ENCODE peak calls at places on chromosomes 1 and 21, in five cellular contexts. X is effector memory CD8-positive, alpha-beta T cell; M is MG63; Y is activated naive CD8-positive, alpha-beta T cell treated with anti-CD3 and anti-CD28 coated beads, Interleukin-2, amount 50 U/mL, for 16 hours; J is cardiac septum. U is an unnamed sample.

GRCh38 chr1:10173582-10173981 is 36.8 kb upstream of the KIF1B start:
- DNase-seq in X (no peak), M (no peak), Y (no peak), J (peak; percentile 59), U (no peak)

GRCh38 chr1:17181785-17182464 is 23.0 kb upstream of the PADI1 start:
- DNase-seq in X (no peak), M (no peak), Y (no peak), J (no peak), U (no peak)

GRCh38 chr21:46079357-46080170 is 18.3 kb upstream of the COL6A2 start:
- DNase-seq in X (no peak), M (peak; percentile 57), Y (no peak), J (peak; percentile 74), U (peak; percentile 78)

GRCh38 chr1:241715956-241716355 is 63.9 kb downstream of the WDR64 start:
- DNase-seq in X (no peak), M (no peak), Y (no peak), J (no peak), U (peak; percentile 91)

GRCh38 chr1:178867670-178868069 is 3.2 kb downstream of the ANGPTL1 start:
- DNase-seq in X (no peak), M (no peak), Y (no peak), J (no peak), U (no peak)

GRCh38 chr21:32426066-32426465 is 13.6 kb downstream of the EVA1C start:
- DNase-seq in X (no peak), M (no peak), Y (no peak), J (no peak), U (no peak)

GRCh38 chr1:145759713-145760112 is 40.4 kb downstream of the CD160 start:
- DNase-seq in X (no peak), M (no peak), Y (no peak), J (no peak), U (no peak)

GRCh38 chr1:168362991-168363390 is 82.3 kb downstream of the TBX19 start:
- DNase-seq in X (peak; percentile 65), M (no peak), Y (no peak), J (no peak), U (no peak)

GRCh38 chr1:202237052-202237451 is 43.5 kb downstream of the LGR6 start:
- DNase-seq in X (no peak), M (peak; percentile 90), Y (no peak), J (peak; percentile 44), U (no peak)

GRCh38 chr1:216425577-216425976 is 2.3 kb upstream of the USH2A start:
- DNase-seq in X (no peak), M (no peak), Y (no peak), J (no peak), U (no peak)

GRCh38 chr1:147847831-147848230 is 54.8 kb upstream of the GJA8 start:
- DNase-seq in X (no peak), M (no peak), Y (no peak), J (no peak), U (no peak)

GRCh38 chr1:30764939-30765582 is 7.5 kb upstream of the LAPTM5 start:
- DNase-seq in X (no peak), M (no peak), Y (no peak), J (no peak), U (no peak)

GRCh38 chr1:15574741-15575140 is 10.1 kb downstream of the AGMAT start:
- DNase-seq in X (no peak), M (peak; percentile 61), Y (no peak), J (no peak), U (no peak)

GRCh38 chr1:153968000-153968363 is 280 bp downstream of the CREB3L4 start:
- DNase-seq in X (no peak), M (peak; percentile 39), Y (no peak), J (no peak), U (no peak)

GRCh38 chr1:154846921-154847442 is 23.1 kb downstream of the KCNN3 start:
- DNase-seq in X (no peak), M (no peak), Y (no peak), J (no peak), U (no peak)

GRCh38 chr1:162327791-162328165 is 48.9 kb downstream of the SPATA46 start:
- DNase-seq in X (no peak), M (no peak), Y (no peak), J (no peak), U (no peak)

GRCh38 chr1:44368471-44369151 is 13.6 kb upstream of the ERI3 start:
- DNase-seq in X (no peak), M (no peak), Y (no peak), J (no peak), U (no peak)

GRCh38 chr1:59367269-59368006 is 70.5 kb downstream of the FGGY start:
- DNase-seq in X (no peak), M (peak; percentile 69), Y (no peak), J (no peak), U (peak; percentile 93)

GRCh38 chr1:14929547-14930223 is 223.9 kb upstream of the TMEM51 start:
- DNase-seq in X (no peak), M (peak; percentile 68), Y (no peak), J (no peak), U (no peak)

GRCh38 chr1:66154394-66154793 is 361.7 kb downstream of the PDE4B start:
- DNase-seq in X (no peak), M (no peak), Y (no peak), J (no peak), U (no peak)

GRCh38 chr1:145688924-145689323 is 18.2 kb downstream of the PDZK1 start:
- DNase-seq in X (no peak), M (no peak), Y (no peak), J (peak; percentile 58), U (no peak)

GRCh38 chr1:172429324-172430127 is 9.0 kb downstream of the C1orf105 start:
- DNase-seq in X (peak; percentile 26), M (peak; percentile 11), Y (no peak), J (no peak), U (peak; percentile 26)

GRCh38 chr21:28580585-28580984 is 412.1 kb downstream of the LTN1 start:
- DNase-seq in X (no peak), M (no peak), Y (no peak), J (no peak), U (no peak)

GRCh38 chr21:15935530-15935929 is 205.7 kb downstream of the USP25 start:
- DNase-seq in X (no peak), M (no peak), Y (no peak), J (no peak), U (no peak)

GRCh38 chr1:234875328-234875952 is 253.2 kb downstream of the TOMM20 start:
- DNase-seq in X (no peak), M (no peak), Y (no peak), J (peak; percentile 49), U (no peak)

GRCh38 chr1:179228783-179229213 is 679 bp downstream of the ABL2 start:
- DNase-seq in X (peak; percentile 7), M (peak; percentile 69), Y (no peak), J (peak; percentile 86), U (no peak)

GRCh38 chr1:29593601-29594382 is 357.5 kb downstream of the PTPRU start:
- DNase-seq in X (no peak), M (no peak), Y (no peak), J (no peak), U (no peak)

GRCh38 chr1:82491301-82491986 is 690.7 kb downstream of the ADGRL2 start:
- DNase-seq in X (no peak), M (no peak), Y (no peak), J (no peak), U (no peak)

U was measured in skeletal muscle cell.